ENCODE peak calls at places on chromosome 18, in nine cellular contexts. E is activated CD4-positive, alpha-beta T cell treated with anti-CD3 and anti-CD28 coated beads, Interleukin-2, amount 10 ng/mL, durations not matched to agents 7 days and 5 days; S is cerebellar cortex; T is smooth muscle cell of the brain vasculature; V is stimulated activated CD8-positive, alpha-beta memory T cell treated with anti-CD3 and anti-CD28 coated beads, Interleukin-4, amount 100 ng/mL, for 48 hours; F is neuronal stem cell; U is ACHN; A is CD4-positive, alpha-beta T cell; R is heart left ventricle. H is an unnamed sample.

GRCh38 chr18:71209944-71210343 is 921.1 kb downstream of the SOCS6 start:
- DNase-seq in E (no peak), S (no peak), T (no peak), V (no peak), F (no peak), U (no peak), A (no peak), R (no peak), H (no peak)

GRCh38 chr18:36095936-36096519 is 28.7 kb upstream of the RPRD1A start:
- DNase-seq in E (peak; percentile 20), S (peak; percentile 52), T (peak; percentile 23), V (no peak), F (peak; percentile 18), U (peak; percentile 69), A (no peak), R (no peak), H (peak; percentile 58)

GRCh38 chr18:36735130-36735529 is 93.7 kb downstream of the TPGS2 start:
- DNase-seq in E (no peak), S (no peak), T (no peak), V (no peak), F (no peak), U (no peak), A (no peak), R (no peak), H (peak; percentile 63)

GRCh38 chr18:65938592-65939372 is 188.0 kb downstream of the CDH7 start:
- DNase-seq in E (no peak), S (peak; percentile 18), T (no peak), V (peak; percentile 28), F (no peak), U (peak; percentile 59), A (no peak), R (no peak), H (peak; percentile 8)

GRCh38 chr18:46621111-46621766 is 35.8 kb downstream of the LOXHD1 start:
- DNase-seq in E (no peak), S (no peak), T (no peak), V (no peak), F (no peak), U (no peak), A (no peak), R (no peak), H (no peak)

GRCh38 chr18:74524097-74524496 is 10.2 kb upstream of the CNDP1 start:
- DNase-seq in E (no peak), S (no peak), T (no peak), V (no peak), F (no peak), U (no peak), A (no peak), R (no peak), H (no peak)

GRCh38 chr18:26307161-26307773 is 81.0 kb downstream of the TAF4B start:
- DNase-seq in E (peak; percentile 48), S (peak; percentile 65), T (peak; percentile 24), V (no peak), F (peak; percentile 37), U (peak; percentile 60), A (no peak), R (no peak), H (peak; percentile 72)

GRCh38 chr18:76490701-76491171 is 4.3 kb downstream of the ZNF516 start:
- DNase-seq in E (peak; percentile 57), S (no peak), T (no peak), V (peak; percentile 56), F (no peak), U (peak; percentile 16), A (peak; percentile 49), R (no peak), H (no peak)

GRCh38 chr18:22609642-22610041 is 191.9 kb upstream of the CTAGE1 start:
- DNase-seq in E (no peak), S (no peak), T (no peak), V (no peak), F (no peak), U (no peak), A (no peak), R (peak; percentile 67), H (no peak)

GRCh38 chr18:48621240-48621639 is 82.4 kb downstream of the CTIF start:
- DNase-seq in E (no peak), S (no peak), T (no peak), V (no peak), F (no peak), U (peak; percentile 81), A (no peak), R (no peak), H (no peak)

GRCh38 chr18:45518770-45519169 is 96.5 kb upstream of the SLC14A2 start:
- DNase-seq in E (no peak), S (no peak), T (no peak), V (no peak), F (no peak), U (no peak), A (no peak), R (no peak), H (no peak)

GRCh38 chr18:63832470-63832869 is 55.0 kb upstream of the SERPINB2 start:
- DNase-seq in E (no peak), S (no peak), T (no peak), V (no peak), F (no peak), U (no peak), A (no peak), R (no peak), H (no peak)

GRCh38 chr18:10322408-10322807 is 132.0 kb upstream of the APCDD1 start:
- DNase-seq in E (no peak), S (no peak), T (no peak), V (no peak), F (no peak), U (no peak), A (no peak), R (no peak), H (no peak)

GRCh38 chr18:22933206-22933957 is at the start of gene RBBP8:
- DNase-seq in E (peak; percentile 84), S (peak; percentile 83), T (peak; percentile 57), V (peak; percentile 87), F (peak; percentile 89), U (peak; percentile 79), A (peak; percentile 73), R (peak; percentile 93), H (peak; percentile 91)

GRCh38 chr18:58847383-58848071 is 17.1 kb upstream of the ZNF532 start:
- DNase-seq in E (no peak), S (no peak), T (no peak), V (no peak), F (peak; percentile 71), U (no peak), A (no peak), R (peak; percentile 71), H (no peak)

GRCh38 chr18:22176622-22177495 is 7.5 kb downstream of the GATA6 start:
- DNase-seq in E (no peak), S (no peak), T (no peak), V (no peak), F (no peak), U (peak; percentile 33), A (no peak), R (no peak), H (no peak)

GRCh38 chr18:9417081-9417841 is 58.1 kb upstream of the RALBP1 start:
- DNase-seq in E (no peak), S (peak; percentile 82), T (no peak), V (no peak), F (no peak), U (peak; percentile 90), A (no peak), R (no peak), H (no peak)

GRCh38 chr18:75132471-75132870 is 76.5 kb downstream of the PTGR3 start:
- DNase-seq in E (no peak), S (no peak), T (no peak), V (no peak), F (no peak), U (no peak), A (no peak), R (no peak), H (no peak)

GRCh38 chr18:24818069-24818395 is 357.6 kb downstream of the HRH4 start:
- DNase-seq in E (no peak), S (no peak), T (no peak), V (no peak), F (no peak), U (no peak), A (no peak), R (no peak), H (no peak)

GRCh38 chr18:31633416-31634330 is 42.0 kb downstream of the TTR start:
- DNase-seq in E (no peak), S (no peak), T (no peak), V (no peak), F (no peak), U (no peak), A (no peak), R (no peak), H (no peak)

GRCh38 chr18:37179384-37179783 is 350.5 kb downstream of the KIAA1328 start:
- DNase-seq in E (no peak), S (no peak), T (peak; percentile 9), V (no peak), F (no peak), U (no peak), A (no peak), R (no peak), H (no peak)

GRCh38 chr18:49668583-49669290 is 106.9 kb downstream of the LIPG start:
- DNase-seq in E (no peak), S (peak; percentile 75), T (no peak), V (no peak), F (peak; percentile 29), U (no peak), A (no peak), R (peak; percentile 77), H (no peak)

GRCh38 chr18:49728542-49728941 is 84.8 kb downstream of the ACAA2 start:
- DNase-seq in E (peak; percentile 39), S (peak; percentile 52), T (no peak), V (peak; percentile 78), F (no peak), U (peak; percentile 45), A (no peak), R (peak; percentile 68), H (peak; percentile 14)

GRCh38 chr18:58653814-58654509 is 17.3 kb upstream of the MALT1 start:
- DNase-seq in E (no peak), S (no peak), T (no peak), V (no peak), F (no peak), U (no peak), A (no peak), R (no peak), H (no peak)

GRCh38 chr18:48036191-48036590 is 105.7 kb upstream of the SMAD2 start:
- DNase-seq in E (no peak), S (no peak), T (no peak), V (no peak), F (no peak), U (no peak), A (no peak), R (no peak), H (no peak)

GRCh38 chr18:44733069-44733753 is 52.5 kb downstream of the SETBP1 start:
- DNase-seq in E (peak; percentile 25), S (peak; percentile 69), T (peak; percentile 37), V (peak; percentile 58), F (no peak), U (peak; percentile 66), A (no peak), R (no peak), H (no peak)

GRCh38 chr18:55927831-55928230 is 339.8 kb upstream of the TCF4 start:
- DNase-seq in E (no peak), S (no peak), T (no peak), V (no peak), F (no peak), U (no peak), A (no peak), R (no peak), H (no peak)

GRCh38 chr18:44637210-44638051 is 43.3 kb upstream of the SETBP1 start:
- DNase-seq in E (no peak), S (no peak), T (no peak), V (no peak), F (no peak), U (peak; percentile 78), A (no peak), R (no peak), H (no peak)

GRCh38 chr18:9348079-9348671 is 13.6 kb downstream of the TWSG1 start:
- DNase-seq in E (no peak), S (no peak), T (no peak), V (no peak), F (no peak), U (peak; percentile 73), A (no peak), R (no peak), H (no peak)

GRCh38 chr18:79786781-79787526 is 10.8 kb upstream of the KCNG2 start:
- DNase-seq in E (no peak), S (no peak), T (no peak), V (no peak), F (no peak), U (no peak), A (no peak), R (no peak), H (no peak)

GRCh38 chr18:22964116-22964515 is 31.0 kb downstream of the RBBP8 start:
- DNase-seq in E (no peak), S (no peak), T (no peak), V (no peak), F (no peak), U (no peak), A (no peak), R (no peak), H (no peak)